ENCODE peak calls at places on chromosomes 13 and 19, in four cellular contexts. W, A, V and L are unnamed samples.

GRCh38 chr19:8209111-8209964 is at the start of gene CERS4:
- DNase-seq in V (peak), W (peak), A (peak), L (peak)

GRCh38 chr19:3358392-3358918 is 7.9 kb upstream of the NFIC start:
- DNase-seq in A (no peak), V (no peak), W (no peak), L (no peak)

GRCh38 chr13:45243072-45243471 is 42.2 kb upstream of the KCTD4 start:
- DNase-seq in V (no peak), A (no peak), W (no peak), L (no peak)

GRCh38 chr13:46383383-46383782 is 3.7 kb downstream of the RUBCNL start:
- DNase-seq in W (no peak), V (no peak), A (no peak), L (no peak)

GRCh38 chr19:50500753-50501151 is 10.2 kb downstream of the JOSD2 start:
- DNase-seq in W (peak), V (no peak), A (no peak), L (peak)

GRCh38 chr19:7622933-7623685 is 6.2 kb downstream of the XAB2 start:
- DNase-seq in A (no peak), V (no peak), W (no peak), L (no peak)

GRCh38 chr13:30529085-30529815 is 63.5 kb upstream of the HMGB1 start:
- DNase-seq in W (no peak), A (no peak), V (no peak), L (no peak)

GRCh38 chr13:89568746-89569145 is 1778.7 kb upstream of the MIR17HG start:
- DNase-seq in A (no peak), W (no peak), V (no peak), L (no peak)

GRCh38 chr13:78238911-78239310 is 320.3 kb upstream of the EDNRB start:
- DNase-seq in A (no peak), W (no peak), V (no peak), L (no peak)

GRCh38 chr19:1956868-1957492 is 16.0 kb downstream of the CSNK1G2 start:
- DNase-seq in W (no peak), A (no peak), V (peak), L (peak)

GRCh38 chr13:54636231-54636630 is 1607.6 kb downstream of the OLFM4 start:
- DNase-seq in A (no peak), V (no peak), W (no peak), L (no peak)

GRCh38 chr19:10118960-10119359 is 739 bp downstream of the EIF3G start:
- DNase-seq in V (peak), W (no peak), A (no peak), L (no peak)

GRCh38 chr19:43768273-43769050 is 12.3 kb downstream of the KCNN4 start:
- DNase-seq in W (no peak), V (no peak), A (no peak), L (peak)